ENCODE peak calls at places on chromosomes 5 and 9, in ten cellular contexts. J is RWPE1; R is fibroblast of lung; U is DMS 273 treated with DMSO at 0.1 percent for 48 hours; M is AG20443; E is stimulated activated CD4-positive, alpha-beta T cell treated with anti-CD3 and anti-CD28 coated beads, Interleukin-2, amount 100 ng/mL, for 48 hours; C is SHP77; Q is hypothalamus; G is iPS DF 19.7; O is stimulated activated CD8-positive, alpha-beta memory T cell treated with anti-CD3 and anti-CD28 coated beads, Interleukin-2, amount 100 ng/mL, for 1 hour. L is an unnamed sample.

GRCh38 chr9:3954950-3955670 is 344.8 kb downstream of the GLIS3 start:
- DNase-seq in J (no peak), R (no peak), U (no peak), M (peak), E (no peak), C (no peak), Q (no peak), G (no peak), O (no peak), L (no peak)

GRCh38 chr5:36573441-36573840 is 33.0 kb upstream of the SLC1A3 start:
- DNase-seq in J (peak), R (peak), U (no peak), M (peak), E (no peak), C (no peak), Q (no peak), G (no peak), O (no peak), L (no peak)

GRCh38 chr5:18744990-18745590 is 1110.8 kb downstream of the TAF11L14 start:
- DNase-seq in J (no peak), R (no peak), U (no peak), M (no peak), E (no peak), C (no peak), Q (no peak), G (no peak), O (no peak), L (no peak)

GRCh38 chr9:7185612-7186011 is 427.8 kb downstream of the KDM4C start:
- DNase-seq in J (peak), R (peak), U (no peak), M (peak), E (no peak), C (no peak), Q (no peak), G (peak), O (no peak), L (no peak)

GRCh38 chr5:176823869-176824412 is 13.6 kb downstream of the UNC5A start:
- DNase-seq in J (peak), R (no peak), U (no peak), M (no peak), E (no peak), C (no peak), Q (no peak), G (no peak), O (no peak), L (no peak)

GRCh38 chr5:6634327-6634713 is 1.1 kb downstream of the SRD5A1 start:
- DNase-seq in J (peak), R (no peak), U (no peak), M (peak), E (no peak), C (peak), Q (no peak), G (no peak), O (no peak), L (no peak)

GRCh38 chr5:151825445-151825844 is 53.7 kb downstream of the G3BP1 start:
- DNase-seq in J (peak), R (peak), U (no peak), M (peak), E (peak), C (peak), Q (no peak), G (peak), O (peak), L (peak)

GRCh38 chr9:76699966-76700365 is 64.3 kb upstream of the PCA3 start:
- DNase-seq in J (no peak), R (peak), U (no peak), M (peak), E (no peak), C (no peak), Q (no peak), G (no peak), O (no peak), L (no peak)

GRCh38 chr9:93950619-93951601 is 4.2 kb downstream of the BARX1 start:
- DNase-seq in J (no peak), R (peak), U (no peak), M (peak), E (no peak), C (no peak), Q (no peak), G (no peak), O (no peak), L (no peak)

GRCh38 chr5:65828507-65828906 is 97.9 kb upstream of the ERBIN start:
- DNase-seq in J (no peak), R (peak), U (no peak), M (peak), E (no peak), C (no peak), Q (no peak), G (no peak), O (no peak), L (no peak)

GRCh38 chr9:113511856-113512761 is 48.6 kb downstream of the RGS3 start:
- DNase-seq in J (no peak), R (peak), U (no peak), M (peak), E (peak), C (no peak), Q (no peak), G (no peak), O (peak), L (no peak)

GRCh38 chr5:67855523-67855922 is 360.0 kb upstream of the PIK3R1 start:
- DNase-seq in J (no peak), R (no peak), U (peak), M (no peak), E (no peak), C (no peak), Q (no peak), G (no peak), O (no peak), L (no peak)

GRCh38 chr9:69895185-69895584 is 74.6 kb downstream of the CFAP95 start:
- DNase-seq in J (no peak), R (no peak), U (no peak), M (no peak), E (no peak), C (no peak), Q (no peak), G (no peak), O (no peak), L (no peak)

L was measured in NCI-H1694 treated with DMSO at 0.1 percent for 48 hours.